ENCODE peak calls at places on chromosomes 13 and 19, in five cellular contexts. G is sigmoid colon, R is uterus, C is epithelial cell of esophagus, F is A549. Q is an unnamed sample.

GRCh38 chr13:103531278-103531677 is 465.1 kb upstream of the SLC10A2 start:
- DNase-seq in G (no peak), R (no peak), F (no peak), C (no peak), Q (no peak)

GRCh38 chr19:46265217-46265828 is 31.5 kb upstream of the HIF3A start:
- DNase-seq in C (peak; percentile 84), F (peak; percentile 86), R (peak; percentile 52), G (peak; percentile 76), Q (peak; percentile 51)

GRCh38 chr13:51825165-51825592 is 19.8 kb downstream of the TMEM272 start:
- DNase-seq in R (no peak), F (no peak), C (peak; percentile 25), G (no peak), Q (no peak)

GRCh38 chr19:51327066-51327985 is 14.6 kb downstream of the VSIG10L start:
- DNase-seq in G (no peak), F (peak; percentile 85), R (no peak), C (peak; percentile 44), Q (peak; percentile 34)

GRCh38 chr19:38120471-38121030 is 103.5 kb downstream of the DPF1 start:
- DNase-seq in C (no peak), G (no peak), R (no peak), F (no peak), Q (no peak)

GRCh38 chr13:112254900-112255299 is 121.3 kb upstream of the SPACA7 start:
- DNase-seq in C (no peak), F (no peak), R (no peak), G (no peak), Q (no peak)

GRCh38 chr13:27132538-27132937 is 39.1 kb downstream of the USP12 start:
- DNase-seq in R (no peak), C (no peak), F (no peak), G (no peak), Q (no peak)

GRCh38 chr13:79056706-79057105 is 349.3 kb downstream of the RBM26 start:
- DNase-seq in F (no peak), G (no peak), R (no peak), C (no peak), Q (no peak)

GRCh38 chr19:11578342-11579142 is 1.1 kb upstream of the ACP5 start:
- DNase-seq in G (peak; percentile 80), R (peak; percentile 46), C (no peak), F (no peak), Q (no peak)

GRCh38 chr19:48858984-48859710 is 9.3 kb downstream of the PLEKHA4 start:
- DNase-seq in G (no peak), C (no peak), R (no peak), F (no peak), Q (no peak)

GRCh38 chr19:12779162-12779993 is 4.0 kb upstream of the HOOK2 start:
- DNase-seq in C (no peak), R (peak; percentile 75), F (peak; percentile 62), G (peak; percentile 89), Q (peak; percentile 97)

GRCh38 chr13:89380101-89380500 is 1708.9 kb downstream of the SLITRK5 start:
- DNase-seq in F (peak; percentile 64), C (peak; percentile 74), G (no peak), R (no peak), Q (no peak)

GRCh38 chr13:38697628-38698333 is 10.9 kb downstream of the FREM2 start:
- DNase-seq in G (no peak), C (peak; percentile 54), F (no peak), R (no peak), Q (no peak)

GRCh38 chr13:61777281-61777680 is 361.6 kb upstream of the PCDH20 start:
- DNase-seq in F (no peak), G (no peak), C (no peak), R (no peak), Q (no peak)

GRCh38 chr19:18597809-18598660 is 8.6 kb downstream of the CRLF1 start:
- DNase-seq in C (no peak), G (no peak), F (no peak), R (no peak), Q (no peak)

GRCh38 chr19:19554074-19555023 is 16.3 kb downstream of the CILP2 start:
- DNase-seq in R (no peak), G (no peak), C (peak; percentile 42), F (no peak), Q (peak; percentile 57)

GRCh38 chr19:49150944-49151243 is 4.3 kb downstream of the HRC start:
- DNase-seq in R (no peak), C (no peak), G (no peak), F (no peak), Q (no peak)

GRCh38 chr13:113393226-113393571 is 29.3 kb upstream of the GRTP1 start:
- DNase-seq in C (no peak), F (no peak), G (no peak), R (no peak), Q (no peak)

GRCh38 chr19:29278716-29279115 is 65.8 kb upstream of the UQCRFS1 start:
- DNase-seq in F (no peak), G (no peak), C (no peak), R (no peak), Q (no peak)

GRCh38 chr19:29285878-29286277 is 72.9 kb upstream of the UQCRFS1 start:
- DNase-seq in F (peak; percentile 32), C (peak; percentile 1), G (no peak), R (peak; percentile 20), Q (no peak)

GRCh38 chr19:29285187-29285687 is 72.3 kb upstream of the UQCRFS1 start:
- DNase-seq in R (no peak), F (no peak), C (no peak), G (no peak), Q (no peak)

GRCh38 chr19:29287061-29287460 is 74.1 kb upstream of the UQCRFS1 start:
- DNase-seq in C (no peak), G (no peak), R (no peak), F (no peak), Q (no peak)

DNA sequence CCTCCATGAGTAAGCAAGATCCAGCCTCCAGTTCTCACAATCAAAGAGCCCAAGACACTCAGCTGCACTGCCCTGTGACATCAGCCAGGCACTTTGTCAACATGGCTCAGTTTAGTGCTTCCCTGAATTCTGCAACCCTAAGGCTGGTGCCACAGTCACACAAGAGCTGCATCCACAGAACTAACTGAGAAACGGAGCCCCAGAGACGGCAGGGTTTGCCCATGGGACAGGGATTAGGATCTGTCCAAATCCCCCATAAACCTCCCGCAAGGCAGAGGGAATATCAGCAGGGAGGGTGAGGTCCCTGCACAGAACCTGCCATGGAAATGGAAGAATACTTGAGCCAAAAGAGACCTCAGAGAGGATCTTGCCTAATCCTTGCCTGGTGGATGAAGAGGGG is 70.4 kb upstream of the UQCRFS1 start:
- DNase-seq in C (no peak), R (no peak), G (no peak), F (no peak), Q (no peak)
- H3K4me3 ChIP-seq in C (no peak overlapping the region), R (no peak overlapping the region), G (no peak overlapping the region), F (no peak overlapping the region), Q (no peak overlapping the region)

DNA sequence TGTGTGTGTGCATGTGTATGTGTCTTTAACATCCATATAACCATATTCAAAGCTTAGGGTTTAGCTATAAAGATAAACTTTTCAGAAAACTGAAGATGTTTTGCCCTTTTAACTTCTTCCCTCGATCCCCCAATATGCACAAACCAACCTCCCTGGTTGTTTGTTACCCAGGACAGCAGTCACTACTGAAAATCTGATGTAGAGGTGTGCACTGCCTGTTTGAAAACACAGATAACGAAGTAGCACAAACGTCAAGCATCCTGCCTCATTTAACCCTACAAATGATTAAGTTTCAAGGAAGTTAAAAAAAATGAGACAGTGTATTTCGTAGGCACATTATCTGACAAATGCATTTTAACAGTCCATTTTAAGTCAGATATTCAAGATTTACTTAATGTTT is 3.6 kb downstream of the TNFSF11 start:
- DNase-seq in R (no peak), G (no peak), C (no peak), F (no peak), Q (no peak)
- H3K4me3 ChIP-seq in R (no peak overlapping the region), G (no peak overlapping the region), C (no peak overlapping the region), F (no peak overlapping the region), Q (no peak overlapping the region)

DNA sequence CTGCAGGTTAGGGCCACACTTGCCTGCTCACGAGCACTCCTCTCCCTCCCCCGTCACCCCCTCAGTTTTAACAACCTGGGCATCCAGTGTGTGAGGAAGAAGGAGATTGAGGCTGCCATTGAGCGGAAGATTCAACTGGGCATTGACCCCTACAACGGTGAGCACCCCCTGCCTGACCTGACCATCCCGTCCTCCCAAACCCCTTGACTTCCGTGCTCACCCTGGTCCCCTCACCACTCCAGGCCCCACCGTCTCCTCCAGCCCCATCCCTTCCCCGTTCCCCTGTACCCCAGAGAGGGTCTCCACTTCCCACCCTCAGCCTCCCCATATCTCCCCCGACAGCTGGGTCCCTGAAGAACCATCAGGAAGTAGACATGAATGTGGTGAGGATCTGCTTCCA is 13.6 kb upstream of the CLASRP start:
- DNase-seq in G (no peak), C (no peak), F (no peak), R (no peak), Q (no peak)
- H3K4me3 ChIP-seq in G (no peak overlapping the region), C (no peak overlapping the region), F (no peak overlapping the region), R (no peak overlapping the region), Q (no peak overlapping the region)

DNA sequence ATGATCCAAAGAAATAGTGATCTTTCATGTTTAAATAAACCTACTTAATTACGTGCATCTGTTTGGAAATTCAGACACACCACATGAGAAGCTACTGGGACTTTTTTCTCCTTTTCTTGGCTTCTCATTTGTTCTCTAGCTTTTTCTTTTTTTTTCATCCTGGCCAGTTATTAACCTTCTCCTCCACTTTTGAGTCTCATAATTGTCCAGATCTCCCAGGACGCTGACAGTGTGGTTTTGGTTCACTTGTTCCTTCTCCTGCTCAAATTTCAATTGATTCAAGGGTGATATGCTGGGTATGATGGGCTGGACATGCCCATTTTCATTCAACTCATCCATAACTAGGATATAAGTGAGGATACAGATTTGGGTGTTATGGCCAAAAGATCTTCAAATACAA is 152.3 kb downstream of the TM9SF2 start:
- DNase-seq in G (no peak), F (no peak), R (no peak), C (no peak), Q (no peak)
- H3K4me3 ChIP-seq in G (no peak overlapping the region), F (no peak overlapping the region), R (no peak overlapping the region), C (no peak overlapping the region), Q (no peak overlapping the region)

GRCh38 chr13:43046259-43046658 is 22.9 kb downstream of the DNAJC15 start:
- DNase-seq in R (no peak), F (no peak), G (no peak), C (no peak), Q (no peak)

GRCh38 chr13:43042410-43042921 is 19.1 kb downstream of the DNAJC15 start:
- DNase-seq in C (no peak), R (no peak), F (no peak), G (no peak), Q (no peak)

GRCh38 chr13:43041368-43041921 is 18.1 kb downstream of the DNAJC15 start:
- DNase-seq in C (no peak), G (no peak), F (no peak), R (no peak), Q (peak; percentile 4)

DNA sequence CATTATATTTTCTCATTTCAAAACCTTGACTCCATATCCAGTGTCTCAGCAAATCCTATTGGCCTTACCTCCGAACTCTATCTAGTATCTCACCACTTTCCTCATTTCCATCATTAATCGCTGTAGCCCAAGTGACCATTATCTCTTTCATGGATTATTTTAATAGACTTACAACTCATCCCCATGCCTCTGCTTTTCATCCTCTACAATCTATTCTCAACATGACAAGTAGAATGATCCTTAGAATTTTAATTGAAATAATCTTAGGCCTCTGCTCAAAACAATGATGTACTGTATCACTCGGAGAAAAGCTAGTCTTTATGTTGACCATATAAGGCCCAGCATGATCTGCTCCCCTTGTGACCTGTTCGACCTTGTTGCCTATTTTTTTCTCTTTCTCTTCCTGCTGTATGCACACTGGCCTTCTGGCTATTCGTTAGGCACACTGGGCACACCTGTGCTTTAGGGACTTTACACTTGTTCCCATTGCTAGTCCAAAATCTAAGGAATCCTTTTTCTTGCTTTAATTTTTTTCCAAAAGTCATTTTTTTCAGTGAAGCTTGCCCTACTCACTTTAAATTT is 21.4 kb downstream of the DNAJC15 start:
- DNase-seq in C (no peak), F (no peak), R (no peak), G (no peak), Q (no peak)
- H3K4me3 ChIP-seq in C (no peak overlapping the region), F (no peak overlapping the region), R (no peak overlapping the region), G (no peak overlapping the region), Q (no peak overlapping the region)